ENCODE peak calls at places on chromosome 19, in eight cellular contexts. Q is OCI-LY7, V is hepatocyte, B is neural progenitor cell, D is H9, E is neuronal stem cell, L is HepG2, P is PC-3. N is an unnamed sample.

GRCh38 chr19:13099073-13099999 is 3.3 kb downstream of the LYL1 start:
- DNase-seq in V (peak; percentile 63), P (no peak), Q (peak; percentile 70), B (peak; percentile 65), E (no peak), L (no peak), D (peak; percentile 78), N (no peak)

GRCh38 chr19:18932216-18932841 is 8.7 kb downstream of the HOMER3 start:
- DNase-seq in V (peak; percentile 76), E (peak; percentile 91), L (no peak), Q (peak; percentile 85), P (peak; percentile 29), D (peak; percentile 99), B (peak; percentile 97), N (no peak)

GRCh38 chr19:39297931-39298634 is 1.9 kb downstream of the IFNL1 start:
- DNase-seq in P (no peak), B (no peak), D (no peak), V (no peak), Q (no peak), L (no peak), E (no peak), N (no peak)

GRCh38 chr19:4974855-4975469 is 6.0 kb downstream of the KDM4B start:
- DNase-seq in V (no peak), E (no peak), B (no peak), P (no peak), D (no peak), L (no peak), Q (no peak), N (no peak)

GRCh38 chr19:52297601-52298358 is 811 bp downstream of the ZNF480 start:
- DNase-seq in V (no peak), D (no peak), P (no peak), Q (no peak), E (peak; percentile 1), L (no peak), B (peak; percentile 5), N (no peak)

GRCh38 chr19:53076984-53077383 is 26.2 kb downstream of the ZNF160 start:
- DNase-seq in L (peak; percentile 14), P (peak; percentile 13), V (peak; percentile 78), D (peak; percentile 91), Q (peak; percentile 25), B (peak; percentile 85), E (peak; percentile 47), N (no peak)

GRCh38 chr19:35348909-35349611 is 1.4 kb downstream of the FFAR1 start:
- DNase-seq in Q (peak; percentile 93), V (no peak), E (no peak), L (no peak), D (peak; percentile 37), P (no peak), B (peak; percentile 40), N (no peak)

GRCh38 chr19:38898788-38899446 is 501 bp downstream of the SIRT2 start:
- DNase-seq in L (no peak), P (peak; percentile 14), E (peak; percentile 20), Q (peak; percentile 27), B (peak; percentile 31), D (no peak), V (no peak), N (no peak)

GRCh38 chr19:44476559-44477408 is 23.5 kb downstream of the ZNF180 start:
- DNase-seq in P (peak; percentile 7), L (peak; percentile 16), D (no peak), V (no peak), Q (peak; percentile 47), E (no peak), B (peak; percentile 12), N (no peak)

GRCh38 chr19:19745496-19746285 is 12.8 kb upstream of the ZNF14 start:
- DNase-seq in V (no peak), E (no peak), Q (no peak), B (no peak), L (no peak), D (no peak), P (no peak), N (no peak)

GRCh38 chr19:35644987-35645679 is 3.0 kb upstream of the COX6B1 start:
- DNase-seq in Q (peak; percentile 76), V (peak; percentile 84), L (peak; percentile 53), P (peak; percentile 56), D (peak; percentile 93), E (peak; percentile 86), B (peak; percentile 96), N (no peak)

GRCh38 chr19:40982594-40983101 is 8.4 kb upstream of the CYP2B6 start:
- DNase-seq in B (no peak), E (no peak), Q (no peak), P (peak; percentile 32), D (peak; percentile 86), V (peak; percentile 41), L (no peak), N (no peak)

GRCh38 chr19:47353307-47353712 is 4.2 kb downstream of the DHX34 start:
- DNase-seq in P (no peak), V (no peak), B (no peak), Q (no peak), E (no peak), D (no peak), L (peak; percentile 76), N (no peak)

GRCh38 chr19:46901701-46902401 is 41.1 kb downstream of the ARHGAP35 start:
- DNase-seq in V (no peak), E (no peak), L (no peak), D (no peak), Q (no peak), B (no peak), P (peak; percentile 74), N (no peak)

GRCh38 chr19:8615813-8616596 is 5.5 kb upstream of the ADAMTS10 start:
- DNase-seq in L (peak; percentile 62), B (peak; percentile 66), Q (peak; percentile 43), P (peak; percentile 84), E (peak; percentile 64), V (peak; percentile 64), D (peak; percentile 67), N (no peak)

GRCh38 chr19:50344661-50345318 is 15.6 kb upstream of the KCNC3 start:
- DNase-seq in P (no peak), B (no peak), D (no peak), E (no peak), L (no peak), Q (peak; percentile 90), V (no peak), N (no peak)

GRCh38 chr19:42152285-42152684 is 20.0 kb upstream of the POU2F2 start:
- DNase-seq in E (no peak), P (no peak), B (no peak), V (no peak), L (no peak), D (no peak), Q (no peak), N (no peak)

GRCh38 chr19:53037101-53038097 is 7.1 kb upstream of the ERVV-2 start:
- DNase-seq in D (peak; percentile 58), B (peak; percentile 18), L (no peak), P (no peak), V (peak; percentile 30), E (no peak), Q (no peak), N (no peak)

GRCh38 chr19:5086725-5087439 is 118.0 kb downstream of the KDM4B start:
- DNase-seq in V (no peak), D (peak; percentile 91), Q (no peak), E (no peak), L (no peak), B (peak; percentile 69), P (peak; percentile 29), N (no peak)

GRCh38 chr19:29404951-29405727 is 120.7 kb upstream of the VSTM2B start:
- DNase-seq in E (peak; percentile 89), Q (no peak), D (peak; percentile 58), L (no peak), P (peak; percentile 1), V (peak; percentile 45), B (peak; percentile 94), N (no peak)

GRCh38 chr19:32669205-32669785 is 5.7 kb downstream of the ANKRD27 start:
- DNase-seq in P (no peak), D (no peak), E (no peak), B (no peak), V (no peak), L (no peak), Q (no peak), N (no peak)

GRCh38 chr19:32318884-32319520 is 26.4 kb upstream of the ZNF507 start:
- DNase-seq in V (peak; percentile 39), E (peak; percentile 49), L (no peak), P (peak; percentile 23), B (peak; percentile 76), Q (peak; percentile 9), D (peak; percentile 80), N (no peak)

GRCh38 chr19:13060233-13060963 is 42.3 kb downstream of the LYL1 start:
- DNase-seq in Q (no peak), E (no peak), B (peak; percentile 63), L (peak; percentile 90), P (no peak), D (no peak), V (no peak), N (no peak)

GRCh38 chr19:15328312-15328711 is 4.0 kb downstream of the BRD4 start:
- DNase-seq in P (no peak), D (no peak), E (no peak), B (no peak), L (no peak), V (no peak), Q (no peak), N (no peak)
- H3K4me2 ChIP-seq in P (peak overlapping the region; percentile 22), D (no peak overlapping the region), E (no peak overlapping the region), B (no peak overlapping the region), L (peak overlapping the region; percentile 96), V (peak overlapping the region; percentile 89), Q (peak overlapping the region; percentile 44), N (no peak overlapping the region)

GRCh38 chr19:30446844-30447243 is 74.7 kb downstream of the ZNF536 start:
- DNase-seq in E (no peak), Q (no peak), V (no peak), D (no peak), B (no peak), P (no peak), L (no peak), N (no peak)
- H3K4me2 ChIP-seq in E (no peak overlapping the region), Q (no peak overlapping the region), V (no peak overlapping the region), D (no peak overlapping the region), B (no peak overlapping the region), P (no peak overlapping the region), L (no peak overlapping the region), N (no peak overlapping the region)

GRCh38 chr19:17460372-17461230 is at the start of gene NXNL1:
- DNase-seq in P (no peak), L (no peak), B (no peak), Q (no peak), V (no peak), E (no peak), D (no peak), N (no peak)
- H3K4me2 ChIP-seq in P (no peak within 1 kb of the TSS), L (no peak within 1 kb of the TSS), B (no peak within 1 kb of the TSS), Q (no peak within 1 kb of the TSS), V (no peak within 1 kb of the TSS), E (no peak within 1 kb of the TSS), D (no peak within 1 kb of the TSS), N (no peak within 1 kb of the TSS)

DNA sequence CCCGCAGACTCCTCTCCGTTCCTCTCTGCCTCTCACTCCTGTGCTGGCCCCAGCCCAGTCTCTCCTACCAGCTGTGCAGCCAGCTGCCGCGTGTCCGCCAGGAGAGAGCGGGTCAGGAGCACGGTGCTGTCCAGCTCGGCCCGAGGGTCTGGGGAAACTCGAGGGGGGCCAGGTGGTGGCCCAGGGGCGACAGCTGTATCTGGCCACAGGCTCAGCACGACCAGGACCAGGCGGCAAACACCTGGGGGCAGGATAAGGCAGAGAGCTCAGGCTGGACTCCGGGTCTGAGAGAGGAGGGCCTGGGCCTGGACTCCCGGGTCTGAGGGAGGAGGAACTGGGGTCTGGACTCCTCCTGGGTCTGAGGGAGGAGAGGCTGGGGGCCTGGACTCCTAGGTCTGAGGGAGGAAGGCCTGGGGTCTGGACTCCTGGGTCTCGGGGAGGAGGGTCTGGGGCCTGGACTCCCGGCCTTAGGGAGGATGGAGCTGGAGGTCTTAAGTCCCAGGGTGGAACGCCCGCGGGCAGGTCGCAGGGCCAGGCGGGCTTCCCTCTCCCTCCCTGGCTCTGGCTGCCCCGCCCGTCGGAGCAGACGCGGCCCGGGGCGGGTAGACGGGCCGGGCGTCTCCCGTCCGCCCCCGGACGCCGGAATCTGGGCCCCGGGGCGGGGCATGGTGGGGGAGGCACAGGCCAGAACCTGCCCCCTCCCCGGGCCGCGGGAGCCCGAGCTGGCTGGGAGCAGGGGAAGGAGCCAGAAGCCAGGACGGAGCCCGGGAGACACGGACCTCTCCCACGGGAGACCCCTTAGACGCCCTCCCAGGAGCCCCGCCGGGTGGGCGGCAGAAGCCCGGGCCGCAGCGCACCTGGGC is 1.3 kb downstream of the IL11 start:
- DNase-seq in E (no peak), V (peak; percentile 80), P (peak; percentile 67), Q (no peak), D (peak; percentile 53), L (no peak), B (peak; percentile 63), N (no peak)
- H3K4me2 ChIP-seq in E (peak overlapping the region; percentile 57), V (peak overlapping the region; percentile 98), P (peak overlapping the region; percentile 78), Q (no peak overlapping the region), D (peak overlapping the region; percentile 16), L (peak overlapping the region; percentile 63), B (peak overlapping the region; percentile 95), N (peak overlapping the region; percentile 32)